ENCODE peak calls at places on chromosomes 13 and 19, in seven cellular contexts. H, P, J, B, U, O and Q are unnamed samples.

GRCh38 chr13:101917833-101918755 is 465.6 kb downstream of the ITGBL1 start:
- DNase-seq in O (no peak), P (no peak), B (no peak), H (no peak), J (peak; percentile 35), U (no peak), Q (no peak)

GRCh38 chr13:43054803-43055802 is 31.7 kb downstream of the DNAJC15 start:
- DNase-seq in H (no peak), B (peak; percentile 27), O (peak; percentile 60), U (peak; percentile 34), P (peak; percentile 61), J (no peak), Q (no peak)

GRCh38 chr13:66347718-66348117 is 882.4 kb downstream of the PCDH9 start:
- DNase-seq in H (no peak), U (no peak), O (no peak), B (no peak), J (no peak), P (no peak), Q (no peak)

GRCh38 chr19:44925114-44925891 is 10.9 kb downstream of the APOC1 start:
- DNase-seq in P (peak; percentile 44), U (peak; percentile 66), B (peak; percentile 78), H (peak; percentile 93), O (peak; percentile 82), J (peak; percentile 93), Q (no peak)

GRCh38 chr13:69524459-69525155 is 583.0 kb upstream of the ATXN8OS start:
- DNase-seq in H (no peak), O (no peak), U (no peak), J (no peak), B (no peak), P (peak; percentile 1), Q (no peak)

GRCh38 chr19:16586477-16586871 is 14.3 kb upstream of the SLC35E1 start:
- DNase-seq in H (no peak), B (no peak), P (no peak), J (no peak), O (no peak), U (no peak), Q (no peak)

GRCh38 chr13:48660356-48661076 is 6.8 kb downstream of the CYSLTR2 start:
- DNase-seq in H (no peak), B (no peak), P (no peak), J (no peak), U (no peak), O (no peak), Q (no peak)

GRCh38 chr13:32910530-32910929 is 105.7 kb upstream of the KL start:
- DNase-seq in B (no peak), H (no peak), U (no peak), O (no peak), P (peak; percentile 32), J (no peak), Q (no peak)

GRCh38 chr13:63435668-63436275 is 2020.1 kb upstream of the PCDH20 start:
- DNase-seq in P (peak; percentile 51), U (no peak), H (no peak), J (no peak), B (no peak), O (peak; percentile 100), Q (no peak)

GRCh38 chr19:50430888-50431342 is 1.8 kb upstream of the MYBPC2 start:
- DNase-seq in O (no peak), H (no peak), J (no peak), U (no peak), P (peak; percentile 25), B (no peak), Q (no peak)

GRCh38 chr13:74217816-74218215 is 83.6 kb upstream of the KLF12 start:
- DNase-seq in O (peak; percentile 70), J (no peak), U (no peak), B (no peak), H (no peak), P (peak; percentile 67), Q (no peak)

GRCh38 chr13:30681489-30682242 is 53.7 kb upstream of the ALOX5AP start:
- DNase-seq in U (no peak), B (no peak), H (peak; percentile 52), J (no peak), O (peak; percentile 72), P (peak; percentile 76), Q (no peak)

GRCh38 chr19:31436121-31436776 is 87.0 kb upstream of the TSHZ3 start:
- DNase-seq in H (peak; percentile 44), J (no peak), O (no peak), P (peak; percentile 92), U (no peak), B (no peak), Q (no peak)

GRCh38 chr13:28492527-28493367 is 2.2 kb downstream of the FLT1 start:
- DNase-seq in O (peak; percentile 48), J (no peak), B (no peak), U (no peak), P (no peak), H (no peak), Q (peak; percentile 55)

GRCh38 chr19:10811391-10812111 is 24.5 kb downstream of the TMED1 start:
- DNase-seq in J (no peak), H (no peak), O (no peak), P (no peak), B (no peak), U (no peak), Q (no peak)

GRCh38 chr19:3684817-3685410 is 15.4 kb downstream of the PIP5K1C start:
- DNase-seq in J (no peak), B (no peak), O (no peak), U (no peak), H (no peak), P (no peak), Q (no peak)

GRCh38 chr19:47512948-47513319 is 1.9 kb downstream of the NAPA start:
- DNase-seq in J (no peak), U (no peak), O (no peak), H (no peak), P (no peak), B (no peak), Q (no peak)

GRCh38 chr19:5194641-5195040 is 146.0 kb downstream of the PTPRS start:
- DNase-seq in U (no peak), P (no peak), H (no peak), J (no peak), O (no peak), B (no peak), Q (no peak)

DNA sequence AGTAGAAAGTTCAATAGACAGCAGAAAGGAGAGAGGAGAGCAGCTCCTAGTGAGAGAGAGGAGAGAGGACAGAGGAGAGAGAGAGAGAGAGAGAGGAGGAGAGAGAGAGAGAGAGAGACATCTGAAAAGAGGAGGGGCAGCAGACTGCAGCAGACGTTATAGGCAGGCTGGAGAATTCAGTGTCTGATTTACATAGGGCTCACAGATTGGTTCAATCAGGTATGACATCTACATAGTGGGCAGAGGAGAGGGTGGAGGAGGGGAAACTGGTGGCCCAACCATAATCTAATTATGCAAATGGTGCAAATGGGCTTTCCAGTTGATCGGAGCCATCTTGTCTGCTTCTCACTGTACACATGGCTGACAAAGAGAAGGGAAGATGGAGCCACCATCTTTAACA is 221.3 kb upstream of the TRPC4 start:
- DNase-seq in J (no peak), U (no peak), H (no peak), P (no peak), B (no peak), O (no peak), Q (no peak)
- H3K4me3 ChIP-seq in J (no peak overlapping the region), U (no peak overlapping the region), H (no peak overlapping the region), P (no peak overlapping the region), B (no peak overlapping the region), O (no peak overlapping the region), Q (no peak overlapping the region)

DNA sequence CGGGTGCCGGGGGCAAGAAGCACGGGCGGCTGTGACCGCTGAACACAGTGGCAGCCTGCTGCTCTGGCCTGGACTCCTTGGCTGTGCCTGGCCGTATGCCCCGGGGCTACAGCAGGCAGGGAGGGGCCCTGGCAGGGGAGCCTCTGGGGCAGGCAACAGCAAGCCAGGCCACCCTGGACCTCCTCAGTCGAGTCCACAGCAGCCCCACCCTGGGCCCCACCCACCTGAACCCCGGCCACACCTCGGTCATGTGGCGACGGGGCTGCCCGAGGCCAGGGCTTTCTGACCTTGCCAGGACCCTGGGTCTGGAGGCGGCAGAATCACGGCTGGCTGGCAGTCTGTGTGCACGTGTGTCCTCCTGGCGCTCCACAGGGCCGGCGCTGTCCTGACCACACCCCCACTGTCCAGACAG is 8.7 kb downstream of the CILP2 start:
- DNase-seq in P (no peak), O (no peak), J (no peak), U (no peak), B (no peak), H (no peak), Q (peak; percentile 13)
- H3K4me3 ChIP-seq in P (no peak overlapping the region), O (no peak overlapping the region), J (no peak overlapping the region), U (no peak overlapping the region), B (no peak overlapping the region), H (no peak overlapping the region), Q (no peak overlapping the region)

GRCh38 chr13:50001287-50001686 is 4.4 kb downstream of the TRIM13 start:
- DNase-seq in O (no peak), P (no peak), U (no peak), B (no peak), J (no peak), H (no peak), Q (no peak)

GRCh38 chr13:49996951-49997895 is at the start of gene TRIM13:
- DNase-seq in B (peak; percentile 91), J (peak; percentile 91), H (peak; percentile 91), U (peak; percentile 91), P (peak; percentile 96), O (peak; percentile 87), Q (peak; percentile 84)

GRCh38 chr13:49996166-49996915 is 501 bp upstream of the TRIM13 start:
- DNase-seq in U (peak; percentile 95), H (peak; percentile 87), B (peak; percentile 93), P (peak; percentile 98), O (peak; percentile 93), J (peak; percentile 85), Q (peak; percentile 84)

GRCh38 chr13:49997935-49998334 is 1.1 kb downstream of the TRIM13 start:
- DNase-seq in O (no peak), U (no peak), J (no peak), H (no peak), P (peak; percentile 26), B (no peak), Q (no peak)

DNA sequence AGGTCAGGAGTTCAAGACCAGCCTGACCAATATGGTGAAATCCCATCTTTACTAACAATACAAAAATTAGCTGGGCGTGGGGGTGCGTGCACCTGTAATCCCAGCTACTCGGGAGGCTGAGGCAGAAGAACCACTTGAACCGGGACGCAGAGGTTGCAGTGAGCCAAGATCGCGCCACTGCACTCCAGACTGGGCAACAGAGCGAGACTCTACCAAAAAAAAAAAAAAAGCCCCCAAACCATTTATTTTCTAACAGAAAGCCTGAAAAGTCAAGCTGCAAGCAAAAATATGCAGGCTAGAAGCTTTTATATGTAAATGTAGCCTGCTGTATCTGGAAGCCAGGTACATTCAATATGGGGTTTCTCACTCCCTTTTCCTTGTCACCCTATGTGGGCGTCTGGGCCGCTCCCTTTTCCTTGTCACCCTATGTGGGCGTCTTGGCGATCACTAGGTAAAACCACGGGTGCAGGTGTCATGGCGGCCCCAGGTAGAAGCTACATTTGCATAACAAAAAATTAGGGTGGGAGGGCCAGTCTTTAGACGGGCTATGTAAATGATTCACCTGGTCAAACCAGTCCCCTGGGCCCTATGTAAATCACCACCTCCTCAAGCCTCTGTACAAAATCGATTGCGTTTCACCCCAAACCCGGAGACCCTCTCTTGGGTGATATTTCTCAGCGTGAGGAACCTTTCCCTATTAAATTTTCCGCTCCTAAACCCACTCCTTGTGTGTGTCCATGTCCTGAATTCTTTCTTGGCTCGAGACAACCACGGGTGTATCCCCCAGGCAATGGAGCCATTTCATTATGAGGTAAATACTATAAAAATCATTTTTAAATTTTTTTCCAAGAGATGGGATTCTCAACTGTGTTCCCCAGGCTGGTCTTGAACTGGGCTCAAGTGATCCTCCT is 2.1 kb downstream of the TRIM13 start:
- DNase-seq in P (no peak), J (no peak), O (no peak), B (no peak), U (no peak), H (no peak), Q (no peak)
- H3K4me3 ChIP-seq in P (peak overlapping the region; percentile 93), J (no peak overlapping the region), O (peak overlapping the region; percentile 82), B (no peak overlapping the region), U (no peak overlapping the region), H (no peak overlapping the region), Q (no peak overlapping the region)

GRCh38 chr19:6774821-6775707 is 2.6 kb downstream of the VAV1 start:
- DNase-seq in P (peak; percentile 11), J (no peak), O (no peak), U (no peak), H (no peak), B (no peak), Q (no peak)
- H3K4me3 ChIP-seq in P (no peak overlapping the region), J (no peak overlapping the region), O (no peak overlapping the region), U (no peak overlapping the region), H (no peak overlapping the region), B (no peak overlapping the region), Q (no peak overlapping the region)